ENCODE peak calls at places on chromosomes 1 and 21, in ten cellular contexts. X is lower lobe of right lung; P is HEK293T; C is activated naive CD8-positive, alpha-beta T cell treated with anti-CD3 and anti-CD28 coated beads, Interleukin-2, amount 50 U/mL, for 24 hours; A is epithelial cell of esophagus; K is KG1; Q is iPS DF 19.7; M is GM03348; G is AML-193; U is T-cell. V is an unnamed sample.

GRCh38 chr21:42057861-42058437 is 13.2 kb upstream of the UMODL1 start:
- DNase-seq in X (no peak), P (no peak), C (no peak), A (no peak), K (no peak), Q (no peak), M (no peak), G (no peak), U (no peak), V (no peak)

GRCh38 chr21:45821315-45822001 is 160.1 kb upstream of the COL6A1 start:
- DNase-seq in X (no peak), P (no peak), C (no peak), A (no peak), K (no peak), Q (no peak), M (no peak), G (no peak), U (no peak), V (peak)

GRCh38 chr1:20589331-20590312 is 725 bp downstream of the CDA start:
- DNase-seq in X (peak), P (peak), C (no peak), A (peak), K (no peak), Q (no peak), M (peak), G (peak), U (no peak), V (peak)

GRCh38 chr1:232174306-232174705 is 455.6 kb downstream of the SIPA1L2 start:
- DNase-seq in X (no peak), P (no peak), C (no peak), A (no peak), K (no peak), Q (no peak), M (no peak), G (no peak), U (no peak), V (no peak)

GRCh38 chr1:30174499-30174898 is 548.9 kb downstream of the MATN1 start:
- DNase-seq in X (no peak), P (no peak), C (no peak), A (no peak), K (no peak), Q (no peak), M (no peak), G (no peak), U (no peak), V (no peak)

GRCh38 chr1:224132901-224133300 is 19.0 kb downstream of the FBXO28 start:
- DNase-seq in X (no peak), P (no peak), C (no peak), A (peak), K (no peak), Q (no peak), M (no peak), G (no peak), U (no peak), V (no peak)

GRCh38 chr1:59815892-59816291 is 1.1 kb downstream of the HOOK1 start:
- DNase-seq in X (no peak), P (no peak), C (no peak), A (peak), K (no peak), Q (no peak), M (no peak), G (no peak), U (no peak), V (no peak)

GRCh38 chr1:208059328-208060017 is 148.5 kb upstream of the CD34 start:
- DNase-seq in X (no peak), P (peak), C (no peak), A (no peak), K (no peak), Q (no peak), M (no peak), G (no peak), U (no peak), V (no peak)

GRCh38 chr1:110628356-110629105 is 22.4 kb upstream of the KCNA2 start:
- DNase-seq in X (no peak), P (no peak), C (no peak), A (no peak), K (no peak), Q (no peak), M (no peak), G (no peak), U (no peak), V (no peak)

GRCh38 chr21:33763573-33763881 is 121.2 kb downstream of the ITSN1 start:
- DNase-seq in X (no peak), P (no peak), C (no peak), A (no peak), K (no peak), Q (no peak), M (no peak), G (no peak), U (no peak), V (no peak)

GRCh38 chr1:51973587-51974474 is 16.7 kb downstream of the RAB3B start:
- DNase-seq in X (no peak), P (no peak), C (no peak), A (no peak), K (no peak), Q (no peak), M (no peak), G (no peak), U (no peak), V (no peak)

GRCh38 chr1:46413596-46413985 is 19.5 kb downstream of the FAAH start:
- DNase-seq in X (peak), P (peak), C (peak), A (peak), K (no peak), Q (no peak), M (peak), G (no peak), U (peak), V (no peak)

GRCh38 chr1:170592591-170593111 is 60.7 kb downstream of the GORAB start:
- DNase-seq in X (no peak), P (no peak), C (no peak), A (no peak), K (no peak), Q (no peak), M (no peak), G (no peak), U (no peak), V (no peak)

GRCh38 chr1:117770981-117771531 is 158.4 kb downstream of the GDAP2 start:
- DNase-seq in X (no peak), P (no peak), C (no peak), A (no peak), K (no peak), Q (no peak), M (no peak), G (no peak), U (no peak), V (no peak)

GRCh38 chr1:6004412-6005123 is 12.3 kb upstream of the NPHP4 start:
- DNase-seq in X (peak), P (no peak), C (no peak), A (no peak), K (no peak), Q (no peak), M (no peak), G (no peak), U (no peak), V (no peak)

GRCh38 chr1:39752703-39753102 is 14.0 kb downstream of the PPIE start:
- DNase-seq in X (no peak), P (no peak), C (no peak), A (no peak), K (no peak), Q (no peak), M (no peak), G (no peak), U (no peak), V (no peak)

GRCh38 chr1:151944110-151944858 is 35.0 kb upstream of the THEM4 start:
- DNase-seq in X (no peak), P (no peak), C (no peak), A (no peak), K (no peak), Q (no peak), M (no peak), G (no peak), U (no peak), V (peak)

GRCh38 chr1:95506736-95507404 is 272.9 kb downstream of the RWDD3 start:
- DNase-seq in X (no peak), P (no peak), C (no peak), A (peak), K (no peak), Q (no peak), M (no peak), G (no peak), U (no peak), V (no peak)

GRCh38 chr1:156214024-156214748 is 1.4 kb downstream of the PMF1 start:
- DNase-seq in X (no peak), P (no peak), C (no peak), A (peak), K (no peak), Q (no peak), M (no peak), G (no peak), U (no peak), V (no peak)

GRCh38 chr1:105427543-105427942 is 1628.9 kb upstream of the PRMT6 start:
- DNase-seq in X (no peak), P (no peak), C (no peak), A (peak), K (no peak), Q (no peak), M (peak), G (peak), U (no peak), V (no peak)

GRCh38 chr1:113931456-113931855 is 2.3 kb downstream of the HIPK1 start:
- DNase-seq in X (no peak), P (no peak), C (no peak), A (peak), K (no peak), Q (no peak), M (peak), G (peak), U (no peak), V (no peak)

GRCh38 chr1:96355961-96356360 is 365.6 kb upstream of the PTBP2 start:
- DNase-seq in X (no peak), P (no peak), C (no peak), A (no peak), K (no peak), Q (no peak), M (no peak), G (no peak), U (no peak), V (no peak)

GRCh38 chr1:10973552-10973951 is 38.9 kb upstream of the TARDBP start:
- DNase-seq in X (no peak), P (no peak), C (no peak), A (no peak), K (no peak), Q (no peak), M (peak), G (no peak), U (no peak), V (no peak)

GRCh38 chr1:118841521-118841920 is 146.6 kb downstream of the TBX15 start:
- DNase-seq in X (no peak), P (no peak), C (no peak), A (no peak), K (no peak), Q (no peak), M (no peak), G (no peak), U (no peak), V (no peak)

GRCh38 chr21:42931560-42932235 is 6.3 kb upstream of the ERVH48-1 start:
- DNase-seq in X (no peak), P (no peak), C (no peak), A (no peak), K (no peak), Q (no peak), M (no peak), G (no peak), U (no peak), V (no peak)

GRCh38 chr1:67586596-67586995 is 98.4 kb upstream of the GADD45A start:
- DNase-seq in X (no peak), P (no peak), C (no peak), A (no peak), K (no peak), Q (no peak), M (peak), G (no peak), U (no peak), V (no peak)

GRCh38 chr1:151005729-151006330 is 872 bp downstream of the MINDY1 start:
- DNase-seq in X (no peak), P (no peak), C (no peak), A (no peak), K (no peak), Q (no peak), M (no peak), G (no peak), U (no peak), V (no peak)

GRCh38 chr1:27382950-27383627 is at the start of gene CD164L2:
- DNase-seq in X (peak), P (peak), C (peak), A (peak), K (no peak), Q (no peak), M (no peak), G (no peak), U (peak), V (no peak)

GRCh38 chr1:40384413-40384762 is 10.9 kb downstream of the SMAP2 start:
- DNase-seq in X (no peak), P (no peak), C (no peak), A (no peak), K (no peak), Q (no peak), M (no peak), G (no peak), U (no peak), V (no peak)

GRCh38 chr1:33762099-33762830 is 101.6 kb upstream of the HMGB4 start:
- DNase-seq in X (no peak), P (no peak), C (no peak), A (no peak), K (no peak), Q (no peak), M (peak), G (no peak), U (no peak), V (no peak)

GRCh38 chr1:91958926-91959325 is 9.7 kb downstream of the BRDT start:
- DNase-seq in X (no peak), P (no peak), C (no peak), A (no peak), K (no peak), Q (no peak), M (no peak), G (no peak), U (no peak), V (no peak)

GRCh38 chr1:116951175-116951935 is 41.6 kb downstream of the PTGFRN start:
- DNase-seq in X (no peak), P (no peak), C (no peak), A (peak), K (no peak), Q (no peak), M (peak), G (no peak), U (no peak), V (no peak)

GRCh38 chr1:65041014-65041413 is 74.7 kb upstream of the JAK1 start:
- DNase-seq in X (no peak), P (no peak), C (no peak), A (no peak), K (no peak), Q (no peak), M (no peak), G (no peak), U (no peak), V (no peak)

GRCh38 chr1:6239950-6240768 is 3.8 kb upstream of the HES3 start:
- DNase-seq in X (no peak), P (no peak), C (no peak), A (peak), K (no peak), Q (no peak), M (peak), G (no peak), U (no peak), V (no peak)

GRCh38 chr21:35203093-35204021 is 154.3 kb upstream of the RUNX1 start:
- DNase-seq in X (no peak), P (no peak), C (no peak), A (no peak), K (no peak), Q (no peak), M (no peak), G (no peak), U (no peak), V (no peak)

GRCh38 chr1:207964195-207964966 is 53.5 kb upstream of the CD34 start:
- DNase-seq in X (no peak), P (no peak), C (no peak), A (peak), K (no peak), Q (no peak), M (peak), G (no peak), U (no peak), V (no peak)